ENCODE peak calls at places on chromosomes 3 and 15, in eight cellular contexts. T is OCI-LY7; E is fibroblast of lung; S is CD4-positive, alpha-beta T cell; F is AG04450; H is psoas muscle; O is stomach; B is heart left ventricle. K is an unnamed sample.

GRCh38 chr3:69821133-69821532 is 81.9 kb downstream of the MITF start:
- DNase-seq in T (no peak), E (peak; percentile 68), S (no peak), F (no peak), H (no peak), O (no peak), B (no peak), K (no peak)

GRCh38 chr15:62665449-62665848 is 377.1 kb upstream of the TPM1 start:
- DNase-seq in T (no peak), E (peak; percentile 52), S (no peak), F (no peak), H (no peak), O (no peak), B (no peak), K (no peak)

GRCh38 chr3:132399054-132399929 is 18.0 kb upstream of the DNAJC13 start:
- DNase-seq in T (peak; percentile 65), E (peak; percentile 50), S (no peak), F (peak; percentile 42), H (no peak), O (no peak), B (no peak), K (no peak)

GRCh38 chr15:85327820-85328219 is 52.6 kb upstream of the AKAP13 start:
- DNase-seq in T (peak; percentile 25), E (no peak), S (no peak), F (no peak), H (no peak), O (no peak), B (no peak), K (no peak)

GRCh38 chr3:51796859-51797258 is 17.8 kb upstream of the IQCF6 start:
- DNase-seq in T (no peak), E (no peak), S (no peak), F (no peak), H (no peak), O (no peak), B (no peak), K (no peak)

GRCh38 chr15:76324066-76324465 is 12.5 kb upstream of the ISL2 start:
- DNase-seq in T (no peak), E (no peak), S (no peak), F (no peak), H (no peak), O (no peak), B (no peak), K (no peak)

GRCh38 chr3:43997788-43998373 is 243.8 kb upstream of the TOPAZ1 start:
- DNase-seq in T (peak; percentile 40), E (no peak), S (no peak), F (no peak), H (no peak), O (no peak), B (no peak), K (no peak)

GRCh38 chr15:52529289-52529929 is 729 bp upstream of the MYO5A start:
- DNase-seq in T (peak; percentile 59), E (no peak), S (no peak), F (no peak), H (no peak), O (no peak), B (no peak), K (no peak)

GRCh38 chr3:156626104-156626503 is 48.3 kb upstream of the TIPARP start:
- DNase-seq in T (peak; percentile 6), E (peak; percentile 49), S (no peak), F (no peak), H (no peak), O (no peak), B (no peak), K (no peak)

GRCh38 chr3:186783731-186784515 is 546 bp downstream of the EIF4A2 start:
- DNase-seq in T (peak; percentile 88), E (peak; percentile 59), S (peak; percentile 76), F (no peak), H (peak; percentile 94), O (peak; percentile 88), B (peak; percentile 90), K (peak; percentile 72)

GRCh38 chr3:193971268-193971751 is 164.6 kb upstream of the HES1 start:
- DNase-seq in T (no peak), E (peak; percentile 84), S (no peak), F (no peak), H (no peak), O (peak; percentile 78), B (no peak), K (no peak)

GRCh38 chr3:146493221-146493620 is 23.9 kb upstream of the PLSCR2 start:
- DNase-seq in T (no peak), E (peak; percentile 51), S (no peak), F (no peak), H (no peak), O (no peak), B (no peak), K (no peak)

GRCh38 chr3:110974902-110975301 is 96.7 kb upstream of the NECTIN3 start:
- DNase-seq in T (no peak), E (no peak), S (no peak), F (no peak), H (no peak), O (no peak), B (no peak), K (no peak)

GRCh38 chr3:192884831-192885356 is 32.8 kb downstream of the MB21D2 start:
- DNase-seq in T (no peak), E (peak; percentile 86), S (no peak), F (no peak), H (no peak), O (no peak), B (no peak), K (no peak)

GRCh38 chr15:55526559-55527036 is 18.6 kb upstream of the DNAAF4 start:
- DNase-seq in T (peak; percentile 75), E (peak; percentile 62), S (no peak), F (peak; percentile 30), H (no peak), O (no peak), B (no peak), K (no peak)

GRCh38 chr3:157077565-157077991 is 82.4 kb downstream of the CCNL1 start:
- DNase-seq in T (no peak), E (peak; percentile 65), S (no peak), F (no peak), H (peak; percentile 56), O (peak; percentile 4), B (no peak), K (no peak)

GRCh38 chr3:145243875-145244274 is 917.1 kb downstream of the PLOD2 start:
- DNase-seq in T (no peak), E (peak; percentile 95), S (no peak), F (peak; percentile 37), H (no peak), O (no peak), B (no peak), K (no peak)
- H3K9me3 ChIP-seq in T (peaks cover 5% of the 10 kb centered on the region), E (no peaks in the 10 kb centered on the region), S (peaks cover 3% of the 10 kb centered on the region), F (no peaks in the 10 kb centered on the region), H (peaks cover 13% of the 10 kb centered on the region), O (peaks cover 10% of the 10 kb centered on the region), B (no peaks in the 10 kb centered on the region), K (no peaks in the 10 kb centered on the region)

DNA sequence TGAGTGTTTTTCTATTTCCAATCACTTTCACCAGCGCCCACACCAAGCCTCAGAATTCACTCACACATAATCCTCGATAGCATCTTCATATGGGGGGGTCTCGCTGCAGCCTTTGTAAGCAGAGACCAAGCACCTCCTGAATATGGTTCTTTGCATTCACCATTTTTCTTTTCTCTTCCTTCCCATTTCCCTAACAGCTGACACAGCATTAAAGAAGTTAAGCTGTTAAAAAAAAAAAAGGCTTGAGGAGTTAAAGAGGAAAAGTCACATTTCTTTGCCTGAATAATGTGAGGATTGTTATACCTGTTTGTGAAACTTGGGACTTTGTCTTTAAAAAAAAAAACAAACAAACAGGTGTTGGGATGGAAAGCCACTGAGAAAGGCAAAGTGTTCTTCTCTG is 41.6 kb downstream of the RFTN1 start:
- DNase-seq in T (no peak), E (no peak), S (no peak), F (no peak), H (no peak), O (no peak), B (no peak), K (no peak)
- H3K9me3 ChIP-seq in T (peaks cover 9% of the 10 kb centered on the region), E (no peaks in the 10 kb centered on the region), S (no peaks in the 10 kb centered on the region), F (peaks cover 5% of the 10 kb centered on the region), H (no peaks in the 10 kb centered on the region), O (peaks cover 7% of the 10 kb centered on the region), B (no peaks in the 10 kb centered on the region), K (no peaks in the 10 kb centered on the region)

GRCh38 chr3:189570916-189571315 is 60.3 kb upstream of the TP63 start:
- DNase-seq in T (no peak), E (no peak), S (no peak), F (no peak), H (no peak), O (no peak), B (no peak), K (no peak)

GRCh38 chr3:189568931-189569330 is 62.3 kb upstream of the TP63 start:
- DNase-seq in T (no peak), E (no peak), S (no peak), F (no peak), H (no peak), O (no peak), B (no peak), K (no peak)

GRCh38 chr3:189573004-189573403 is 58.2 kb upstream of the TP63 start:
- DNase-seq in T (no peak), E (peak; percentile 5), S (no peak), F (no peak), H (no peak), O (no peak), B (no peak), K (no peak)

GRCh38 chr3:189569473-189569872 is 61.7 kb upstream of the TP63 start:
- DNase-seq in T (no peak), E (no peak), S (no peak), F (no peak), H (no peak), O (no peak), B (no peak), K (no peak)

DNA sequence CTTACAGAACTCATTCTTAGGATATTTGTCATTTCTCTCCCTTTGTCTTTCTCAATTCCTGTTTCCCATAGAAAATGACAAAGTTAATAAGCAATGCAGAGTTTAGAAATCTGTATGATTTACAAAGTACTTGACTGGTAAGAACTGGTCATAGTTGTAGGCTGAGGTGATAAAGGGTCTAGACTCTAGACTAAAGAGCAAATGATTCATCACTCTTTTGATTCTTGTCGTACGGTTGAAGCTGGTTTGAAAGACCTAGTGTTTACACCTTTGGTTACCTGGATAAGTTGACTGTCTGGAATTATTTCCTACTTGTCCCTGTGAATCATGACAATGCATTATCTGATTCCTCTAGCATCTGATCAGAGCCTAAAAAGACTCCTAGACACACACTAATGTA is 58.9 kb upstream of the TP63 start:
- DNase-seq in T (no peak), E (peak; percentile 58), S (no peak), F (no peak), H (no peak), O (no peak), B (no peak), K (no peak)
- H3K9me3 ChIP-seq in T (no peaks in the 10 kb centered on the region), E (no peaks in the 10 kb centered on the region), S (no peaks in the 10 kb centered on the region), F (no peaks in the 10 kb centered on the region), H (no peaks in the 10 kb centered on the region), O (no peaks in the 10 kb centered on the region), B (no peaks in the 10 kb centered on the region), K (no peaks in the 10 kb centered on the region)

GRCh38 chr3:101100361-101101009 is 107.3 kb upstream of the ABI3BP start:
- DNase-seq in T (no peak), E (no peak), S (no peak), F (no peak), H (no peak), O (no peak), B (no peak), K (no peak)

GRCh38 chr3:101099791-101100190 is 106.6 kb upstream of the ABI3BP start:
- DNase-seq in T (no peak), E (no peak), S (no peak), F (no peak), H (no peak), O (no peak), B (no peak), K (no peak)

GRCh38 chr3:101091489-101091888 is 98.3 kb upstream of the ABI3BP start:
- DNase-seq in T (no peak), E (peak; percentile 44), S (no peak), F (no peak), H (no peak), O (no peak), B (no peak), K (no peak)

GRCh38 chr3:101095703-101096102 is 102.5 kb upstream of the ABI3BP start:
- DNase-seq in T (no peak), E (peak; percentile 20), S (no peak), F (no peak), H (no peak), O (no peak), B (no peak), K (no peak)
- H3K9me3 ChIP-seq in T (no peaks in the 10 kb centered on the region), E (no peaks in the 10 kb centered on the region), S (no peaks in the 10 kb centered on the region), F (no peaks in the 10 kb centered on the region), H (no peaks in the 10 kb centered on the region), O (no peaks in the 10 kb centered on the region), B (no peaks in the 10 kb centered on the region), K (no peaks in the 10 kb centered on the region)

K was measured in T-helper 17 cell.